ENCODE peak calls at places on chromosome 22, in five cellular contexts. Q is neuronal stem cell, D is mesendoderm, I is H1, L is mesenchymal stem cell. S is an unnamed sample. For H3K4me1, the result is how much of the 10 kb centered on the place peaks cover.

GRCh38 chr22:29205598-29206371 is at the start of gene EMID1:
- DNase-seq in I (peak), D (peak), L (peak), Q (peak), S (peak)

GRCh38 chr22:50025993-50026392 is 13.4 kb upstream of the IL17REL start:
- DNase-seq in Q (no peak), L (no peak), D (no peak), I (no peak), S (no peak)

GRCh38 chr22:48945621-48946458 is 881.8 kb downstream of the BRD1 start:
- DNase-seq in L (no peak), Q (no peak), D (no peak), I (peak), S (no peak)

GRCh38 chr22:44391481-44392445 is 79.0 kb upstream of the SHISAL1 start:
- DNase-seq in D (peak), Q (no peak), L (no peak), I (peak), S (no peak)

GRCh38 chr22:44765571-44766285 is 13.4 kb downstream of the ARHGAP8 start:
- DNase-seq in L (no peak), D (no peak), I (no peak), Q (no peak), S (no peak)

GRCh38 chr22:49966041-49966715 is 5.6 kb downstream of the PIM3 start:
- DNase-seq in Q (no peak), I (peak), L (no peak), D (no peak), S (no peak)

GRCh38 chr22:49480340-49480739 is 347.3 kb downstream of the BRD1 start:
- DNase-seq in L (no peak), I (no peak), Q (no peak), D (no peak), S (no peak)

GRCh38 chr22:45155050-45155840 is 8.5 kb upstream of the NUP50 start:
- DNase-seq in Q (no peak), D (no peak), I (no peak), L (peak), S (peak)

GRCh38 chr22:46688949-46689348 is 49.1 kb downstream of the CERK start:
- DNase-seq in L (no peak), D (no peak), I (no peak), Q (no peak), S (no peak)

GRCh38 chr22:30829901-30830550 is 135.4 kb downstream of the OSBP2 start:
- DNase-seq in I (peak), D (no peak), L (no peak), Q (no peak), S (peak)

GRCh38 chr22:44305888-44306287 is 6.9 kb downstream of the SHISAL1 start:
- DNase-seq in I (no peak), L (no peak), Q (no peak), D (no peak), S (no peak)

GRCh38 chr22:28034760-28035401 is 115.8 kb upstream of the PITPNB start:
- DNase-seq in L (peak), I (no peak), Q (no peak), D (no peak), S (peak)

GRCh38 chr22:31160328-31160978 is 471 bp downstream of the RNF185 start:
- DNase-seq in Q (no peak), I (peak), L (peak), D (peak), S (peak)

GRCh38 chr22:50699001-50699753 is 26.6 kb downstream of the SHANK3 start:
- DNase-seq in I (no peak), D (no peak), L (no peak), Q (no peak), S (no peak)

GRCh38 chr22:32623943-32624342 is 149.3 kb downstream of the FBXO7 start:
- DNase-seq in I (no peak), Q (no peak), D (no peak), L (peak), S (peak)

GRCh38 chr22:30267382-30268302 is 991 bp upstream of the OSM start:
- DNase-seq in D (no peak), Q (no peak), L (no peak), I (no peak), S (no peak)

GRCh38 chr22:47161631-47162030 is 399.2 kb downstream of the TBC1D22A start:
- DNase-seq in Q (no peak), I (no peak), L (no peak), D (no peak), S (no peak)

GRCh38 chr22:31825513-31825912 is 71.7 kb downstream of the DEPDC5 start:
- DNase-seq in L (no peak), Q (no peak), D (no peak), I (no peak), S (no peak)

GRCh38 chr22:44399196-44399837 is 86.6 kb upstream of the SHISAL1 start:
- DNase-seq in L (no peak), D (no peak), Q (no peak), I (no peak), S (no peak)

GRCh38 chr22:27768027-27768640 is 33.4 kb downstream of the MN1 start:
- DNase-seq in L (no peak), D (no peak), Q (no peak), I (no peak), S (no peak)

GRCh38 chr22:30238661-30239420 is 7.7 kb downstream of the LIF start:
- DNase-seq in L (peak), D (peak), I (no peak), Q (no peak), S (peak)

GRCh38 chr22:39128508-39128907 is 24.0 kb downstream of the CBX7 start:
- DNase-seq in D (no peak), Q (no peak), I (no peak), L (no peak), S (no peak)

GRCh38 chr22:49244466-49245420 is 582.9 kb downstream of the BRD1 start:
- DNase-seq in Q (no peak), I (peak), D (no peak), L (no peak), S (no peak)

GRCh38 chr22:35930933-35931332 is 97.7 kb downstream of the RBFOX2 start:
- DNase-seq in L (peak), Q (peak), I (no peak), D (peak), S (peak)

GRCh38 chr22:25953276-25953675 is 211.3 kb downstream of the MYO18B start:
- DNase-seq in D (no peak), Q (no peak), L (no peak), I (no peak), S (no peak)

GRCh38 chr22:22463855-22464540 is 44.5 kb downstream of the ZNF280B start:
- DNase-seq in Q (peak), I (peak), D (peak), L (peak), S (peak)

GRCh38 chr22:47372111-47372581 is 609.7 kb downstream of the TBC1D22A start:
- DNase-seq in I (no peak), Q (no peak), D (no peak), L (no peak), S (no peak)

GRCh38 chr22:21455334-21456089 is 11.7 kb upstream of the TMEM191C start:
- DNase-seq in L (no peak), D (no peak), I (peak), Q (no peak), S (no peak)

GRCh38 chr22:23094695-23095466 is 24.6 kb downstream of the GNAZ start:
- DNase-seq in D (no peak), Q (no peak), I (no peak), L (no peak), S (no peak)

GRCh38 chr22:45629469-45630089 is 42.1 kb upstream of the ATXN10 start:
- DNase-seq in D (peak), I (no peak), Q (no peak), L (no peak), S (no peak)

GRCh38 chr22:42949159-42949558 is 65.8 kb downstream of the PACSIN2 start:
- DNase-seq in L (no peak), Q (no peak), I (no peak), D (peak), S (peak)

GRCh38 chr22:27686534-27686933 is 115.0 kb downstream of the MN1 start:
- DNase-seq in I (no peak), L (peak), D (no peak), Q (no peak), S (peak)

GRCh38 chr22:26517429-26517828 is 5.2 kb upstream of the TFIP11 start:
- DNase-seq in D (no peak), Q (no peak), I (no peak), L (no peak), S (no peak)

GRCh38 chr22:46970411-46971123 is 208.1 kb downstream of the TBC1D22A start:
- DNase-seq in Q (no peak), L (no peak), D (no peak), I (no peak), S (no peak)

GRCh38 chr22:45201678-45202332 is 38.1 kb downstream of the NUP50 start:
- DNase-seq in Q (no peak), D (no peak), I (peak), L (peak), S (peak)

GRCh38 chr22:28810839-28811491 is 10.6 kb upstream of the XBP1 start:
- DNase-seq in I (no peak), D (no peak), Q (no peak), L (no peak), S (no peak)

GRCh38 chr22:20116951-20117645 is at the start of gene TRMT2A:
- DNase-seq in I (peak), L (peak), D (peak), Q (peak), S (peak)
- H2BK15ac ChIP-seq in I (no peak), L (peak), D (no peak), Q (peak), S (no peak)

GRCh38 chr22:40507491-40507890 is 129.0 kb downstream of the MRTFA start:
- DNase-seq in D (no peak), I (no peak), Q (no peak), L (no peak), S (no peak)
- H3K4me1 ChIP-seq in D (under half), I (under half), Q (under half), L (under half), S (under half)

DNA sequence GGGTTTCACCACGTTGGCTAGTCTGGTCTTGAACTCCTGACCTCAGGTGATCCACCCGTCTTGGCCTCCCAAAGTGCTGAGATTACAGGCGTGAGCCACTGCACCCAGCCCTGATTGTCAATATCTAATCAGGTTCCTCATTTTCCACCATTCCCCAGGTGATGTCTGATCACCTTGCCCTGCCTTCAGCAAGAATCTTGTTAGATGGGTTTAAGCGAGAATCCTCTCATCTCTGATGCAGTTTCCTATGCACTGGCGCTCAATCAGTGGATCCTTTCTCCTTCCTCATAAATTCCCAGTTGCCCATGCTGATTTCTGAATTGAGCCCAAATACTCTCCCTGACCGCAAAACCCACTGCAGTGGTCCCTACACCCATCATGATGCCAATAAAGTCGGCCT is 664 bp upstream of the ZC3H7B start:
- DNase-seq in D (no peak), L (no peak), Q (no peak), I (no peak), S (no peak)
- H3K4me3 ChIP-seq in D (no peak), L (no peak), Q (peak), I (peak), S (peak)

DNA sequence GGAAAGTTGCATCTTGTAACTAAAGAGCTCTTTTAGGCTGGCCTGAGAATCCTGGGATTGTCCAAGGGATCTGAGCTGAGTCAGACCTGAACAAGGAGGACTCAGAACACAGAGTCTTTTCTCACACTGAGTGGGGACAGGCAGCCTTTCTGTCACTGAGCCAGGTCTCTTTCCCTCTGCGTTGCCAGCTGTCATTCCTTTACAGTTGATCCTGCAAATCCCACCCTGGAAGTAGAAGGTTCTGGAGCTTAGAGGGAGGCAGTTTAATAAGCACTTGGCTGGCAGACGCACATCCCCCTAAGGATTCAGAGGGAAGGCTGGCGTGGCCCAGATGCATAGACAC is 76.3 kb upstream of the SUSD2 start:
- DNase-seq in Q (no peak), L (no peak), I (no peak), D (no peak), S (peak)
- H2BK15ac ChIP-seq in Q (no peak), L (no peak), I (no peak), D (no peak), S (no peak)

GRCh38 chr22:37750596-37751162 is 53.8 kb downstream of the TRIOBP start:
- DNase-seq in I (no peak), L (no peak), Q (no peak), D (no peak), S (no peak)
- H3K4me1 ChIP-seq in I (under half), L (half or more), Q (under half), D (under half), S (half or more)

S was measured in IMR-90.